ENCODE peak calls at places on chromosome 4, in eight cellular contexts. E is body of pancreas; A is PC-9; O is activated CD4-positive, alpha-beta T cell treated with anti-CD3 and anti-CD28 coated beads, Interleukin-2, amount 10 ng/mL, durations not matched to agents 7 days and 5 days; D is mesothelial cell of epicardium; V is MCF 10A; K is astrocyte; L is KBM-7. H is an unnamed sample.

GRCh38 chr4:7351014-7351413 is 83.7 kb downstream of the PSAPL1 start:
- DNase-seq in O (no peak), L (no peak), D (no peak), V (no peak), A (no peak), K (no peak), E (no peak), H (no peak)

GRCh38 chr4:169337510-169337909 is 66.8 kb upstream of the SH3RF1 start:
- DNase-seq in E (no peak), K (peak), L (no peak), V (no peak), A (peak), O (no peak), D (no peak), H (no peak)

GRCh38 chr4:85496933-85497332 is 22.0 kb downstream of the ARHGAP24 start:
- DNase-seq in V (peak), L (no peak), E (no peak), A (peak), D (no peak), K (peak), O (no peak), H (no peak)

GRCh38 chr4:152360045-152360410 is 175.9 kb downstream of the FBXW7 start:
- DNase-seq in L (no peak), O (no peak), E (no peak), K (no peak), A (no peak), D (no peak), V (no peak), H (no peak)

GRCh38 chr4:83010111-83010521 is 507 bp downstream of the LIN54 start:
- DNase-seq in K (peak), E (no peak), O (peak), L (peak), V (peak), D (no peak), A (peak), H (no peak)

GRCh38 chr4:53059253-53059652 is 197.1 kb downstream of the RASL11B start:
- DNase-seq in D (no peak), L (no peak), A (no peak), V (no peak), E (no peak), O (no peak), K (no peak), H (no peak)

GRCh38 chr4:186013404-186014186 is 55.4 kb upstream of the TLR3 start:
- DNase-seq in K (no peak), E (no peak), V (no peak), O (no peak), A (no peak), D (no peak), L (no peak), H (no peak)

GRCh38 chr4:9703391-9703790 is 78.0 kb upstream of the DRD5 start:
- DNase-seq in L (peak), A (peak), E (peak), V (peak), O (peak), D (no peak), K (no peak), H (no peak)

GRCh38 chr4:31088600-31089230 is 368.5 kb downstream of the PCDH7 start:
- DNase-seq in K (peak), O (no peak), L (no peak), A (peak), D (no peak), V (peak), E (peak), H (no peak)

GRCh38 chr4:58061967-58062366 is 951.8 kb upstream of the IGFBP7 start:
- DNase-seq in L (peak), A (no peak), D (no peak), V (peak), O (no peak), E (no peak), K (no peak), H (no peak)

GRCh38 chr4:3041192-3042142 is 32.9 kb downstream of the HTT-AS start:
- DNase-seq in K (peak), O (peak), L (no peak), V (no peak), A (peak), D (no peak), E (peak), H (no peak)

GRCh38 chr4:2408976-2409375 is 9.5 kb downstream of the ZFYVE28 start:
- DNase-seq in A (no peak), V (no peak), O (no peak), L (no peak), E (no peak), K (no peak), D (no peak), H (no peak)

GRCh38 chr4:7539659-7540058 is 104.9 kb upstream of the PSAPL1 start:
- DNase-seq in D (no peak), E (no peak), O (peak), A (peak), L (peak), K (no peak), V (peak), H (no peak)

GRCh38 chr4:81314196-81314896 is 99.3 kb upstream of the PRKG2 start:
- DNase-seq in V (peak), O (no peak), A (no peak), D (no peak), L (peak), K (no peak), E (peak), H (no peak)

GRCh38 chr4:7649741-7650531 is 215.2 kb upstream of the PSAPL1 start:
- DNase-seq in K (peak), D (no peak), E (no peak), L (peak), V (peak), A (peak), O (peak), H (no peak)

GRCh38 chr4:95742179-95742578 is 97.7 kb upstream of the PDHA2 start:
- DNase-seq in V (no peak), E (no peak), K (no peak), L (no peak), D (no peak), A (no peak), O (no peak), H (no peak)

GRCh38 chr4:151674804-151675290 is 86.0 kb downstream of the GATB start:
- DNase-seq in L (no peak), E (peak), V (no peak), A (no peak), K (peak), O (no peak), D (peak), H (no peak)

GRCh38 chr4:73417973-73418372 is 13.9 kb downstream of the ALB start:
- DNase-seq in D (no peak), K (no peak), L (no peak), V (peak), E (no peak), A (no peak), O (no peak), H (no peak)

GRCh38 chr4:53023640-53024299 is 161.7 kb downstream of the RASL11B start:
- DNase-seq in E (no peak), D (no peak), K (no peak), L (no peak), V (no peak), O (no peak), A (no peak), H (no peak)

GRCh38 chr4:183920512-183920911 is 15.4 kb downstream of the STOX2 start:
- DNase-seq in E (no peak), O (no peak), D (no peak), A (no peak), L (peak), K (no peak), V (no peak), H (no peak)

GRCh38 chr4:2299794-2300193 is 37.9 kb upstream of the MXD4 start:
- DNase-seq in D (no peak), A (no peak), O (no peak), E (no peak), V (no peak), K (no peak), L (no peak), H (no peak)

GRCh38 chr4:121070696-121071639 is 1.4 kb downstream of the NDNF start:
- DNase-seq in K (no peak), A (no peak), O (peak), V (no peak), E (peak), D (no peak), L (no peak), H (peak)

GRCh38 chr4:1778642-1779392 is 14.3 kb upstream of the FGFR3 start:
- DNase-seq in D (no peak), V (no peak), E (no peak), O (no peak), K (no peak), A (no peak), L (no peak), H (no peak)